ENCODE peak calls at places on chromosomes 6 and 20, in four cellular contexts. One of them, this sample, is unnamed.

GRCh38 chr20:19823971-19824370 is 65.9 kb downstream of the RIN2 start:
- DNase-seq in dorsolateral prefrontal cortex: no peak
- DNase-seq in AG04450: no peak
- DNase-seq in B cell: no peak
- DNase-seq in this sample: no peak

GRCh38 chr20:3658019-3658707 is 5.0 kb downstream of the GFRA4 start:
- DNase-seq in dorsolateral prefrontal cortex: no peak
- DNase-seq in AG04450: no peak
- DNase-seq in B cell: no peak
- DNase-seq in this sample: no peak

GRCh38 chr6:868212-868611 is 175.3 kb upstream of the EXOC2 start:
- DNase-seq in dorsolateral prefrontal cortex: no peak
- DNase-seq in B cell: no peak
- DNase-seq in AG04450: no peak
- DNase-seq in this sample: no peak

GRCh38 chr6:29887819-29888581 is 54.3 kb upstream of the HLA-A start:
- DNase-seq in dorsolateral prefrontal cortex: no peak
- DNase-seq in B cell: peak; percentile 86
- DNase-seq in AG04450: no peak
- DNase-seq in this sample: peak; percentile 90

GRCh38 chr20:45779011-45779915 is 12.4 kb downstream of the WFDC3 start:
- DNase-seq in dorsolateral prefrontal cortex: peak; percentile 56
- DNase-seq in B cell: no peak
- DNase-seq in AG04450: peak; percentile 99
- DNase-seq in this sample: no peak

GRCh38 chr6:80537321-80537972 is 431.0 kb downstream of the BCKDHB start:
- DNase-seq in B cell: no peak
- DNase-seq in dorsolateral prefrontal cortex: no peak
- DNase-seq in AG04450: no peak
- DNase-seq in this sample: no peak

GRCh38 chr6:157898169-157898568 is 75.1 kb downstream of the SNX9 start:
- DNase-seq in B cell: no peak
- DNase-seq in dorsolateral prefrontal cortex: peak; percentile 73
- DNase-seq in AG04450: no peak
- DNase-seq in this sample: no peak

GRCh38 chr6:139982652-139983051 is 608.2 kb upstream of the CITED2 start:
- DNase-seq in B cell: no peak
- DNase-seq in dorsolateral prefrontal cortex: no peak
- DNase-seq in AG04450: no peak
- DNase-seq in this sample: no peak

GRCh38 chr6:33132121-33132524 is 56.3 kb downstream of the HLA-DPB1 start:
- DNase-seq in B cell: no peak
- DNase-seq in dorsolateral prefrontal cortex: no peak
- DNase-seq in AG04450: no peak
- DNase-seq in this sample: no peak

GRCh38 chr6:46565531-46565930 is 74.3 kb upstream of the RCAN2 start:
- DNase-seq in dorsolateral prefrontal cortex: no peak
- DNase-seq in AG04450: no peak
- DNase-seq in B cell: no peak
- DNase-seq in this sample: no peak

GRCh38 chr6:6686176-6686575 is 97.7 kb downstream of the LY86 start:
- DNase-seq in dorsolateral prefrontal cortex: no peak
- DNase-seq in AG04450: no peak
- DNase-seq in B cell: no peak
- DNase-seq in this sample: no peak

GRCh38 chr6:152225231-152225934 is 411.8 kb downstream of the SYNE1 start:
- DNase-seq in dorsolateral prefrontal cortex: no peak
- DNase-seq in AG04450: peak; percentile 34
- DNase-seq in B cell: no peak
- DNase-seq in this sample: no peak

GRCh38 chr6:20873425-20874190 is 339.4 kb downstream of the CDKAL1 start:
- DNase-seq in AG04450: no peak
- DNase-seq in dorsolateral prefrontal cortex: no peak
- DNase-seq in B cell: no peak
- DNase-seq in this sample: no peak
- TF ChIP-seq CTCF in AG04450: no peak
- TF ChIP-seq CTCF in dorsolateral prefrontal cortex: no peak
- TF ChIP-seq CTCF in B cell: no peak
- TF ChIP-seq CTCF in this sample: no peak

GRCh38 chr6:54519161-54519560 is 210.9 kb downstream of the TINAG start:
- DNase-seq in B cell: no peak
- DNase-seq in AG04450: no peak
- DNase-seq in dorsolateral prefrontal cortex: no peak
- DNase-seq in this sample: no peak

GRCh38 chr6:54515713-54516112 is 207.5 kb downstream of the TINAG start:
- DNase-seq in dorsolateral prefrontal cortex: no peak
- DNase-seq in B cell: no peak
- DNase-seq in AG04450: no peak
- DNase-seq in this sample: no peak

GRCh38 chr6:54516331-54516730 is 208.1 kb downstream of the TINAG start:
- DNase-seq in AG04450: no peak
- DNase-seq in dorsolateral prefrontal cortex: no peak
- DNase-seq in B cell: no peak
- DNase-seq in this sample: no peak

GRCh38 chr6:54515013-54515412 is 206.8 kb downstream of the TINAG start:
- DNase-seq in dorsolateral prefrontal cortex: no peak
- DNase-seq in B cell: no peak
- DNase-seq in AG04450: no peak
- DNase-seq in this sample: no peak
- TF ChIP-seq CTCF in dorsolateral prefrontal cortex: no peak
- TF ChIP-seq CTCF in B cell: no peak
- TF ChIP-seq CTCF in AG04450: no peak
- TF ChIP-seq CTCF in this sample: no peak

GRCh38 chr6:122789078-122789861 is at the start of gene SMPDL3A:
- DNase-seq in B cell: peak; percentile 35
- DNase-seq in dorsolateral prefrontal cortex: peak; percentile 76
- DNase-seq in AG04450: peak; percentile 92
- DNase-seq in this sample: peak; percentile 21
- TF ChIP-seq CTCF in B cell: peak; percentile 26
- TF ChIP-seq CTCF in dorsolateral prefrontal cortex: peak; percentile 51
- TF ChIP-seq CTCF in AG04450: peak; percentile 43
- TF ChIP-seq CTCF in this sample: no peak

DNA sequence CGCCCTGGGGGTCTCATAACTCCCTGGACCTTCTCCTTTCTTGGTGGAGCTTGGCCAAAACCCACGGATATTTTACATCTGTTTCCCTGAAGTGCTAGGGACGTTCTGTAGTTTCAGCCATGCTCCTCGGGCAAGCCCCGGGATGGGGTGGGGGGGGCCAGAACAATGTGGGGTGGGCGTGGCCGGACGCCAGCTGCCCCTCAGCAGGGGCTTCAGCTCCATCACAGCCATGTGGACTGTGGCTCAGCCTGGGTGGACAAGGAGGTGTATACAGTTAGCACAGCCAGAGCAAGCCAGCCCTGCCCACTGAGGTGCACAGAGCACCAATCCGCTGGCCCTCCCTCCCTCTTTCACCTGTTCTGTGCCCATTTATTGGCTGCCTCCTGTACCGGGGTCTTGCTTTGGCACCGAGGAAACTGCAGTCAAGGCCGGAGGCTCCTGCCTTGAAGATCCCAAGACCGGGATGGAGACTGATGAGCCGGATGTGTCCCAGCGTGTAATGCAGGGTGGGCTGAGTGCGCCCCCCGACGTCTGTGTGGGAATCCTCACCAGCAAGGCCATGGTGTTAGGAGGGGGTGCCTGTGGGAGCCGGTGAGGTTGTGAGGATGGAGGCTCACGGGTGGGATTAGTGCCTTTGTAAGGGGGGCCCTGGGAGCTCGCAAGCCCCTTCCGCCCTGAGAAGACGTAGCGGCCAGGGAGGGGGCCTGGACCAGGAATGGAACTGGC is 28.0 kb downstream of the FRMD1 start:
- DNase-seq in dorsolateral prefrontal cortex: no peak
- DNase-seq in B cell: no peak
- DNase-seq in AG04450: no peak
- DNase-seq in this sample: no peak
- TF ChIP-seq CTCF in dorsolateral prefrontal cortex: peak; percentile 36
- TF ChIP-seq CTCF in B cell: no peak
- TF ChIP-seq CTCF in AG04450: peak; percentile 31
- TF ChIP-seq CTCF in this sample: no peak

GRCh38 chr6:168148231-168148849 is 69.3 kb upstream of the FRMD1 start:
- DNase-seq in AG04450: no peak
- DNase-seq in B cell: no peak
- DNase-seq in dorsolateral prefrontal cortex: no peak
- DNase-seq in this sample: no peak

GRCh38 chr6:168147205-168147738 is 68.3 kb upstream of the FRMD1 start:
- DNase-seq in dorsolateral prefrontal cortex: no peak
- DNase-seq in B cell: no peak
- DNase-seq in AG04450: no peak
- DNase-seq in this sample: no peak

GRCh38 chr6:168152306-168152963 is 73.4 kb upstream of the FRMD1 start:
- DNase-seq in dorsolateral prefrontal cortex: no peak
- DNase-seq in AG04450: no peak
- DNase-seq in B cell: no peak
- DNase-seq in this sample: no peak

GRCh38 chr6:168149015-168149414 is 70.0 kb upstream of the FRMD1 start:
- DNase-seq in dorsolateral prefrontal cortex: no peak
- DNase-seq in AG04450: no peak
- DNase-seq in B cell: no peak
- DNase-seq in this sample: peak; percentile 12

DNA sequence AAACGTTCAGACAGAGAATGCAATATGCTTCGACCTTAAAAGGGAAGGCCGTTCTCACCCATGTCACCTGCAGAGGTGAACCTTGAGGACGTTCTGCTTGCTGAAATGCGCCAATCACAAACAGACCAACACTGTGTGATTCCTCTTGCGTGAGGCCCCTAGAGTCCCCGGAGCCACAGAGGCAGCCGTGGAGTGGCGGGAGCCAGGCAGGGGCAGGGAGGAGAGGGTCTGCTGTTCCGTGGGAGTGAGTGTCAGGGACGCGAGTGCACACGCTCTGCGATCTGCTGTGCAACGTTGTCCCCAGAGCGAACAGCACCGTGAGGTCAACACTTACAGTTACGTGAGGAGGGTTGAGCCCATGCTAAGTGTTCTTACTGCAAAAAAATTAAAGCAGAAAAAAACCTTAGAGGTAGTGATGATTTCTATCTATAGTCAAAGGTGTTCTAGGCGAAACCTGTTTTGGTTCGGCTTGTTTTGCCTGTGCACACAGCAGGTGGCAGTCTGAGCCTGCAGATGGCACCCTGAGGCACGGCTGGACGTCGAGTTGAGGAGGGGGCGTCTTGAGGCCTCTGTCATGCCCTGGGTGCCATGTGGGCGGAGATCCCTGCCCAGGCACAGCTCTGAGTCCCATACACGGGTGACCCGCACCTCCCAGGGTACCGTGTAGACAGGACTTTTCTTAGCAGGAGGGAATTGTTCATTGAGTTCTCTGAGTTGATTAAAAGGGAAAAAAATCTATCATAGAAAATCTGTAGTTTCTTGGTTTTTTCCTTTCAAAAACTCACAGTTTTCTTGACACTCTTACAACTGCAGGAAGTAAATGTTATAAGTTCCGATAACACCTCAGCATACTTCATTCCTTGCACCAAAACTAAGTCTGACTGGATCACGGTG is 71.8 kb upstream of the FRMD1 start:
- DNase-seq in B cell: peak; percentile 1
- DNase-seq in AG04450: no peak
- DNase-seq in dorsolateral prefrontal cortex: no peak
- DNase-seq in this sample: no peak
- TF ChIP-seq CTCF in B cell: no peak
- TF ChIP-seq CTCF in AG04450: no peak
- TF ChIP-seq CTCF in dorsolateral prefrontal cortex: peak; percentile 72
- TF ChIP-seq CTCF in this sample: no peak

GRCh38 chr20:57060407-57061057 is 205.9 kb downstream of the BMP7 start:
- DNase-seq in dorsolateral prefrontal cortex: no peak
- DNase-seq in B cell: no peak
- DNase-seq in AG04450: no peak
- DNase-seq in this sample: no peak

GRCh38 chr20:57062696-57063270 is 203.7 kb downstream of the BMP7 start:
- DNase-seq in AG04450: no peak
- DNase-seq in dorsolateral prefrontal cortex: no peak
- DNase-seq in B cell: no peak
- DNase-seq in this sample: no peak

GRCh38 chr20:57059055-57059617 is 207.3 kb downstream of the BMP7 start:
- DNase-seq in AG04450: no peak
- DNase-seq in B cell: no peak
- DNase-seq in dorsolateral prefrontal cortex: no peak
- DNase-seq in this sample: no peak

GRCh38 chr20:57062241-57062640 is 204.2 kb downstream of the BMP7 start:
- DNase-seq in B cell: no peak
- DNase-seq in AG04450: no peak
- DNase-seq in dorsolateral prefrontal cortex: no peak
- DNase-seq in this sample: no peak

DNA sequence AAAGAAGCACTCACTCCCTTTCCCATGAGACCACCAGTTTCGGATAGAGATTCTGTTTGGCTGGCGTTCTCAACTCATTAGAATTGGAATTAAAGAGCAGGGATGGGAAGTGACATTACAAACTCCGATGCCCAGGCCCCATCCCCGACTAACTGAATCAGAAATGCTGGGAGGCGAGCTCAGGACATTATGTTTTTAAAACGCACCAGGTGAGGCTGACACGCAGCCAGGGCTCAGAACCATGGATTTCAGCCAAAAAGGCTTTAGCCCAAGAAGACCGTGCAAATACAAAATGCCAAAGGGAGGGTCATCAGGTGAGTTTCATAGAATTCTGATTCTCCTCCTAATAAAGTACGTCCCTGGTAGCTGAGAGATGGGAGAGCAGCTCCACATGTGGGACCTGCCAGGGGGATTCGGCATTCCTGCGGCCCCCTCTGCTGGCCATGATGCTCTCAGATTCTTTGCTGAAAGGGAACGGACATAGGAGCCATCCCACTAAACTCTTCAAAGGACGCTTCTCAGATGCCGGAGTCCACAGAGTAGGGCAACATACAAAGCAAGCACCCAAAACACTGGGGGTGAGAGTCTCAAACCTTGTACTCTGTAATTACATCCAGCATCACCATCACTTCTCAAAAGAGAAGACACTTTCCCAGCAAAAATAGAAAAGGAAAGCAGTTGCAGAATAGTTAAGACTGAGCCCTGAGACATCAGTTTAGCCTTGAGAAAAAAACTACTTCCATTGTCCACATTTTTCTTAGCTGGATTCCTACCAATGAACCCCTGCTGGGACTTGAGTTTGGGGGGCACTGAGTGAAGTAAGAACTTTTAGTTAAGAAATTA is 205.2 kb downstream of the BMP7 start:
- DNase-seq in dorsolateral prefrontal cortex: no peak
- DNase-seq in AG04450: no peak
- DNase-seq in B cell: no peak
- DNase-seq in this sample: no peak
- TF ChIP-seq CTCF in dorsolateral prefrontal cortex: peak; percentile 48
- TF ChIP-seq CTCF in AG04450: peak; percentile 31
- TF ChIP-seq CTCF in B cell: no peak
- TF ChIP-seq CTCF in this sample: no peak

GRCh38 chr20:50744143-50744792 is 12.9 kb downstream of the PARD6B start:
- DNase-seq in dorsolateral prefrontal cortex: no peak
- DNase-seq in B cell: no peak
- DNase-seq in AG04450: peak; percentile 74
- DNase-seq in this sample: no peak
- TF ChIP-seq CTCF in dorsolateral prefrontal cortex: peak; percentile 33
- TF ChIP-seq CTCF in B cell: no peak
- TF ChIP-seq CTCF in AG04450: peak; percentile 47
- TF ChIP-seq CTCF in this sample: no peak

GRCh38 chr6:83092756-83093399 is 25.4 kb downstream of the DOP1A start:
- DNase-seq in AG04450: no peak
- DNase-seq in dorsolateral prefrontal cortex: no peak
- DNase-seq in B cell: no peak
- DNase-seq in this sample: no peak
- TF ChIP-seq CTCF in AG04450: no peak
- TF ChIP-seq CTCF in dorsolateral prefrontal cortex: no peak
- TF ChIP-seq CTCF in B cell: no peak
- TF ChIP-seq CTCF in this sample: no peak

GRCh38 chr6:161836643-161837448 is 563.0 kb upstream of the AGPAT4 start:
- DNase-seq in dorsolateral prefrontal cortex: no peak
- DNase-seq in AG04450: no peak
- DNase-seq in B cell: no peak
- DNase-seq in this sample: no peak
- TF ChIP-seq CTCF in dorsolateral prefrontal cortex: peak; percentile 60
- TF ChIP-seq CTCF in AG04450: peak; percentile 53
- TF ChIP-seq CTCF in B cell: no peak
- TF ChIP-seq CTCF in this sample: no peak